ENCODE peak calls at places on chromosomes 1 and 21, in five cellular contexts. A, N, M, L and T are unnamed samples.

GRCh38 chr1:93707956-93708355 is 26.3 kb upstream of the BCAR3 start:
- DNase-seq in A (no peak), N (peak), M (no peak), L (no peak), T (peak)

GRCh38 chr1:42940851-42941639 is 17.6 kb downstream of the SLC2A1 start:
- DNase-seq in A (no peak), N (no peak), M (no peak), L (peak), T (peak)

GRCh38 chr1:15426492-15427279 is 11.6 kb upstream of the CTRC start:
- DNase-seq in A (no peak), N (no peak), M (no peak), L (no peak), T (no peak)

GRCh38 chr1:170985406-170985805 is 50.1 kb downstream of the MROH9 start:
- DNase-seq in A (no peak), N (no peak), M (no peak), L (no peak), T (no peak)

GRCh38 chr1:156684227-156684782 is 7.1 kb upstream of the NES start:
- DNase-seq in A (no peak), N (no peak), M (no peak), L (no peak), T (peak)

GRCh38 chr1:74673351-74674111 is at the start of gene ERICH3:
- DNase-seq in A (peak), N (no peak), M (no peak), L (no peak), T (no peak)

GRCh38 chr21:31232344-31232743 is 111.7 kb downstream of the TIAM1 start:
- DNase-seq in A (no peak), N (no peak), M (no peak), L (no peak), T (no peak)

GRCh38 chr1:58818075-58818474 is 34.2 kb upstream of the JUN start:
- DNase-seq in A (no peak), N (no peak), M (no peak), L (peak), T (no peak)

GRCh38 chr1:184096005-184096404 is 44.5 kb downstream of the TSEN15 start:
- DNase-seq in A (no peak), N (no peak), M (no peak), L (no peak), T (no peak)

GRCh38 chr1:244212792-244213475 is 161.9 kb downstream of the ZBTB18 start:
- DNase-seq in A (no peak), N (no peak), M (no peak), L (no peak), T (no peak)

GRCh38 chr1:56797079-56797685 is 22.0 kb downstream of the FYB2 start:
- DNase-seq in A (no peak), N (no peak), M (no peak), L (no peak), T (no peak)

GRCh38 chr1:229156819-229157218 is 114.1 kb upstream of the RAB4A start:
- DNase-seq in A (no peak), N (no peak), M (no peak), L (no peak), T (no peak)

GRCh38 chr1:56820755-56821461 is 1.7 kb upstream of the FYB2 start:
- DNase-seq in A (no peak), N (peak), M (peak), L (peak), T (peak)

GRCh38 chr1:38027201-38028104 is 14.9 kb downstream of the UTP11 start:
- DNase-seq in A (no peak), N (no peak), M (no peak), L (no peak), T (no peak)

GRCh38 chr21:44947930-44948331 is 8.1 kb downstream of the SLX9 start:
- DNase-seq in A (no peak), N (no peak), M (no peak), L (no peak), T (no peak)

GRCh38 chr1:212607924-212608208 is 695 bp upstream of the ATF3 start:
- DNase-seq in A (no peak), N (no peak), M (no peak), L (no peak), T (no peak)

GRCh38 chr1:60129916-60130315 is 56.3 kb upstream of the C1orf87 start:
- DNase-seq in A (no peak), N (no peak), M (no peak), L (no peak), T (no peak)

GRCh38 chr1:16156848-16157495 is 1.1 kb upstream of the EPHA2 start:
- DNase-seq in A (no peak), N (no peak), M (no peak), L (no peak), T (no peak)

GRCh38 chr1:98661544-98662353 is at the start of gene SNX7:
- DNase-seq in A (peak), N (no peak), M (no peak), L (peak), T (no peak)

GRCh38 chr1:188719735-188720134 is 1757.9 kb downstream of the BRINP3 start:
- DNase-seq in A (no peak), N (no peak), M (no peak), L (no peak), T (no peak)

GRCh38 chr1:207218512-207219352 is 102.7 kb upstream of the CD55 start:
- DNase-seq in A (no peak), N (no peak), M (no peak), L (no peak), T (no peak)

GRCh38 chr1:74480068-74480467 is 32.3 kb downstream of the LRRC53 start:
- DNase-seq in A (no peak), N (no peak), M (no peak), L (no peak), T (no peak)

GRCh38 chr1:12477936-12478611 is 139.9 kb downstream of the DHRS3 start:
- DNase-seq in A (no peak), N (no peak), M (no peak), L (peak), T (no peak)